ENCODE peak calls at places on chromosomes 7 and 10, in seven cellular contexts. One of them, this sample, is unnamed.

GRCh38 chr10:51960494-51960895 is 261.1 kb upstream of the CSTF2T start:
- DNase-seq in 8988T: no peak
- DNase-seq in NCI-H774: peak; percentile 21
- DNase-seq in stimulated activated naive CD8-positive, alpha-beta T cell treated with anti-CD3 and anti-CD28 coated beads, Interleukin-15, amount 100 ng/mL, for 72 hours: no peak
- DNase-seq in Caki2: peak; percentile 8
- DNase-seq in lung: no peak
- DNase-seq in esophagus muscularis mucosa: no peak
- DNase-seq in this sample: no peak

GRCh38 chr7:39453743-39454355 is 112.4 kb upstream of the YAE1 start:
- DNase-seq in 8988T: no peak
- DNase-seq in stimulated activated naive CD8-positive, alpha-beta T cell treated with anti-CD3 and anti-CD28 coated beads, Interleukin-15, amount 100 ng/mL, for 72 hours: peak; percentile 52
- DNase-seq in NCI-H774: no peak
- DNase-seq in lung: peak; percentile 47
- DNase-seq in esophagus muscularis mucosa: no peak
- DNase-seq in Caki2: peak; percentile 30
- DNase-seq in this sample: peak; percentile 26

GRCh38 chr7:129781128-129781855 is 169.8 kb downstream of the NRF1 start:
- DNase-seq in lung: no peak
- DNase-seq in stimulated activated naive CD8-positive, alpha-beta T cell treated with anti-CD3 and anti-CD28 coated beads, Interleukin-15, amount 100 ng/mL, for 72 hours: peak; percentile 17
- DNase-seq in NCI-H774: peak; percentile 55
- DNase-seq in 8988T: no peak
- DNase-seq in Caki2: no peak
- DNase-seq in esophagus muscularis mucosa: no peak
- DNase-seq in this sample: no peak

GRCh38 chr7:127447326-127447945 is 54.9 kb upstream of the ZNF800 start:
- DNase-seq in esophagus muscularis mucosa: no peak
- DNase-seq in 8988T: no peak
- DNase-seq in stimulated activated naive CD8-positive, alpha-beta T cell treated with anti-CD3 and anti-CD28 coated beads, Interleukin-15, amount 100 ng/mL, for 72 hours: peak; percentile 67
- DNase-seq in Caki2: peak; percentile 19
- DNase-seq in NCI-H774: no peak
- DNase-seq in lung: no peak
- DNase-seq in this sample: no peak

GRCh38 chr10:110395350-110396283 is 90.9 kb upstream of the SMNDC1 start:
- DNase-seq in stimulated activated naive CD8-positive, alpha-beta T cell treated with anti-CD3 and anti-CD28 coated beads, Interleukin-15, amount 100 ng/mL, for 72 hours: peak; percentile 63
- DNase-seq in esophagus muscularis mucosa: no peak
- DNase-seq in Caki2: peak; percentile 99
- DNase-seq in 8988T: no peak
- DNase-seq in NCI-H774: no peak
- DNase-seq in lung: peak; percentile 52
- DNase-seq in this sample: no peak

GRCh38 chr10:49407552-49408137 is 11.8 kb upstream of the DRGX start:
- DNase-seq in stimulated activated naive CD8-positive, alpha-beta T cell treated with anti-CD3 and anti-CD28 coated beads, Interleukin-15, amount 100 ng/mL, for 72 hours: peak; percentile 69
- DNase-seq in NCI-H774: peak; percentile 62
- DNase-seq in esophagus muscularis mucosa: no peak
- DNase-seq in lung: peak; percentile 70
- DNase-seq in Caki2: peak; percentile 44
- DNase-seq in 8988T: peak; percentile 80
- DNase-seq in this sample: no peak

GRCh38 chr10:46556515-46557318 is at the start of gene GPRIN2:
- DNase-seq in 8988T: peak; percentile 51
- DNase-seq in stimulated activated naive CD8-positive, alpha-beta T cell treated with anti-CD3 and anti-CD28 coated beads, Interleukin-15, amount 100 ng/mL, for 72 hours: peak; percentile 13
- DNase-seq in lung: peak; percentile 54
- DNase-seq in Caki2: no peak
- DNase-seq in esophagus muscularis mucosa: no peak
- DNase-seq in NCI-H774: no peak
- DNase-seq in this sample: no peak

GRCh38 chr7:135976312-135977019 is 693 bp downstream of the MTPN start:
- DNase-seq in lung: no peak
- DNase-seq in NCI-H774: no peak
- DNase-seq in 8988T: no peak
- DNase-seq in stimulated activated naive CD8-positive, alpha-beta T cell treated with anti-CD3 and anti-CD28 coated beads, Interleukin-15, amount 100 ng/mL, for 72 hours: peak; percentile 23
- DNase-seq in esophagus muscularis mucosa: no peak
- DNase-seq in Caki2: no peak
- DNase-seq in this sample: peak; percentile 3

GRCh38 chr7:106071356-106071998 is 40.6 kb downstream of the SYPL1 start:
- DNase-seq in lung: peak; percentile 54
- DNase-seq in 8988T: no peak
- DNase-seq in stimulated activated naive CD8-positive, alpha-beta T cell treated with anti-CD3 and anti-CD28 coated beads, Interleukin-15, amount 100 ng/mL, for 72 hours: peak; percentile 72
- DNase-seq in Caki2: no peak
- DNase-seq in NCI-H774: no peak
- DNase-seq in esophagus muscularis mucosa: no peak
- DNase-seq in this sample: no peak

GRCh38 chr10:13382759-13383753 is 35.0 kb upstream of the SEPHS1 start:
- DNase-seq in Caki2: peak; percentile 19
- DNase-seq in 8988T: no peak
- DNase-seq in stimulated activated naive CD8-positive, alpha-beta T cell treated with anti-CD3 and anti-CD28 coated beads, Interleukin-15, amount 100 ng/mL, for 72 hours: no peak
- DNase-seq in esophagus muscularis mucosa: no peak
- DNase-seq in NCI-H774: peak; percentile 14
- DNase-seq in lung: peak; percentile 81
- DNase-seq in this sample: no peak

GRCh38 chr7:128909605-128910568 is 622 bp downstream of the KCP start:
- DNase-seq in esophagus muscularis mucosa: no peak
- DNase-seq in Caki2: peak; percentile 86
- DNase-seq in stimulated activated naive CD8-positive, alpha-beta T cell treated with anti-CD3 and anti-CD28 coated beads, Interleukin-15, amount 100 ng/mL, for 72 hours: no peak
- DNase-seq in lung: no peak
- DNase-seq in 8988T: peak; percentile 15
- DNase-seq in NCI-H774: no peak
- DNase-seq in this sample: no peak

GRCh38 chr7:74019149-74019548 is 8.8 kb upstream of the ELN start:
- DNase-seq in 8988T: no peak
- DNase-seq in Caki2: no peak
- DNase-seq in lung: no peak
- DNase-seq in NCI-H774: no peak
- DNase-seq in stimulated activated naive CD8-positive, alpha-beta T cell treated with anti-CD3 and anti-CD28 coated beads, Interleukin-15, amount 100 ng/mL, for 72 hours: no peak
- DNase-seq in esophagus muscularis mucosa: no peak
- DNase-seq in this sample: no peak

GRCh38 chr10:97567891-97568290 is 4.7 kb upstream of the ANKRD2 start:
- DNase-seq in 8988T: no peak
- DNase-seq in lung: no peak
- DNase-seq in esophagus muscularis mucosa: no peak
- DNase-seq in Caki2: no peak
- DNase-seq in stimulated activated naive CD8-positive, alpha-beta T cell treated with anti-CD3 and anti-CD28 coated beads, Interleukin-15, amount 100 ng/mL, for 72 hours: no peak
- DNase-seq in NCI-H774: no peak
- DNase-seq in this sample: no peak

GRCh38 chr10:72353963-72354355 is 760 bp downstream of the DNAJB12 start:
- DNase-seq in stimulated activated naive CD8-positive, alpha-beta T cell treated with anti-CD3 and anti-CD28 coated beads, Interleukin-15, amount 100 ng/mL, for 72 hours: no peak
- DNase-seq in Caki2: peak; percentile 50
- DNase-seq in lung: no peak
- DNase-seq in 8988T: no peak
- DNase-seq in NCI-H774: no peak
- DNase-seq in esophagus muscularis mucosa: no peak
- DNase-seq in this sample: no peak

GRCh38 chr10:43037440-43037839 is 39.4 kb upstream of the RET start:
- DNase-seq in esophagus muscularis mucosa: peak; percentile 68
- DNase-seq in stimulated activated naive CD8-positive, alpha-beta T cell treated with anti-CD3 and anti-CD28 coated beads, Interleukin-15, amount 100 ng/mL, for 72 hours: no peak
- DNase-seq in NCI-H774: no peak
- DNase-seq in Caki2: no peak
- DNase-seq in 8988T: no peak
- DNase-seq in lung: no peak
- DNase-seq in this sample: no peak

GRCh38 chr7:33773053-33773452 is 132.3 kb upstream of the BMPER start:
- DNase-seq in esophagus muscularis mucosa: no peak
- DNase-seq in lung: no peak
- DNase-seq in Caki2: peak; percentile 22
- DNase-seq in 8988T: no peak
- DNase-seq in stimulated activated naive CD8-positive, alpha-beta T cell treated with anti-CD3 and anti-CD28 coated beads, Interleukin-15, amount 100 ng/mL, for 72 hours: no peak
- DNase-seq in NCI-H774: no peak
- DNase-seq in this sample: no peak

GRCh38 chr10:88271736-88272135 is 311.4 kb downstream of the RNLS start:
- DNase-seq in lung: no peak
- DNase-seq in esophagus muscularis mucosa: no peak
- DNase-seq in Caki2: no peak
- DNase-seq in stimulated activated naive CD8-positive, alpha-beta T cell treated with anti-CD3 and anti-CD28 coated beads, Interleukin-15, amount 100 ng/mL, for 72 hours: no peak
- DNase-seq in NCI-H774: no peak
- DNase-seq in 8988T: no peak
- DNase-seq in this sample: no peak

GRCh38 chr7:5629941-5630340 is 151.5 kb downstream of the RNF216 start:
- DNase-seq in Caki2: no peak
- DNase-seq in lung: no peak
- DNase-seq in esophagus muscularis mucosa: no peak
- DNase-seq in 8988T: peak; percentile 74
- DNase-seq in NCI-H774: no peak
- DNase-seq in stimulated activated naive CD8-positive, alpha-beta T cell treated with anti-CD3 and anti-CD28 coated beads, Interleukin-15, amount 100 ng/mL, for 72 hours: peak; percentile 56
- DNase-seq in this sample: no peak

GRCh38 chr7:47485640-47486435 is 96.1 kb downstream of the TNS3 start:
- DNase-seq in esophagus muscularis mucosa: no peak
- DNase-seq in lung: peak; percentile 44
- DNase-seq in stimulated activated naive CD8-positive, alpha-beta T cell treated with anti-CD3 and anti-CD28 coated beads, Interleukin-15, amount 100 ng/mL, for 72 hours: no peak
- DNase-seq in NCI-H774: peak; percentile 63
- DNase-seq in 8988T: no peak
- DNase-seq in Caki2: peak; percentile 40
- DNase-seq in this sample: peak; percentile 23

GRCh38 chr10:94218496-94219183 is 144.1 kb downstream of the NOC3L start:
- DNase-seq in stimulated activated naive CD8-positive, alpha-beta T cell treated with anti-CD3 and anti-CD28 coated beads, Interleukin-15, amount 100 ng/mL, for 72 hours: no peak
- DNase-seq in lung: no peak
- DNase-seq in NCI-H774: no peak
- DNase-seq in Caki2: no peak
- DNase-seq in esophagus muscularis mucosa: no peak
- DNase-seq in 8988T: no peak
- DNase-seq in this sample: no peak

GRCh38 chr7:158910254-158911053 is 54.1 kb downstream of the DYNC2I1 start:
- DNase-seq in stimulated activated naive CD8-positive, alpha-beta T cell treated with anti-CD3 and anti-CD28 coated beads, Interleukin-15, amount 100 ng/mL, for 72 hours: no peak
- DNase-seq in lung: no peak
- DNase-seq in Caki2: peak; percentile 60
- DNase-seq in esophagus muscularis mucosa: no peak
- DNase-seq in 8988T: no peak
- DNase-seq in NCI-H774: no peak
- DNase-seq in this sample: no peak

GRCh38 chr7:26454180-26454579 is 162.5 kb downstream of the SNX10 start:
- DNase-seq in stimulated activated naive CD8-positive, alpha-beta T cell treated with anti-CD3 and anti-CD28 coated beads, Interleukin-15, amount 100 ng/mL, for 72 hours: no peak
- DNase-seq in lung: no peak
- DNase-seq in NCI-H774: no peak
- DNase-seq in Caki2: no peak
- DNase-seq in esophagus muscularis mucosa: no peak
- DNase-seq in 8988T: no peak
- DNase-seq in this sample: no peak

GRCh38 chr7:86920154-86920553 is 139.3 kb downstream of the ELAPOR2 start:
- DNase-seq in Caki2: no peak
- DNase-seq in stimulated activated naive CD8-positive, alpha-beta T cell treated with anti-CD3 and anti-CD28 coated beads, Interleukin-15, amount 100 ng/mL, for 72 hours: no peak
- DNase-seq in esophagus muscularis mucosa: no peak
- DNase-seq in NCI-H774: no peak
- DNase-seq in lung: no peak
- DNase-seq in 8988T: no peak
- DNase-seq in this sample: no peak

GRCh38 chr7:128939861-128940410 is 2.2 kb downstream of the IRF5 start:
- DNase-seq in esophagus muscularis mucosa: no peak
- DNase-seq in lung: no peak
- DNase-seq in Caki2: no peak
- DNase-seq in NCI-H774: no peak
- DNase-seq in stimulated activated naive CD8-positive, alpha-beta T cell treated with anti-CD3 and anti-CD28 coated beads, Interleukin-15, amount 100 ng/mL, for 72 hours: no peak
- DNase-seq in 8988T: no peak
- DNase-seq in this sample: no peak

GRCh38 chr7:6015917-6016652 is 7.0 kb downstream of the AIMP2 start:
- DNase-seq in stimulated activated naive CD8-positive, alpha-beta T cell treated with anti-CD3 and anti-CD28 coated beads, Interleukin-15, amount 100 ng/mL, for 72 hours: peak; percentile 38
- DNase-seq in esophagus muscularis mucosa: no peak
- DNase-seq in 8988T: no peak
- DNase-seq in lung: peak; percentile 69
- DNase-seq in NCI-H774: no peak
- DNase-seq in Caki2: no peak
- DNase-seq in this sample: no peak

GRCh38 chr7:153523320-153524015 is 528.7 kb upstream of the DPP6 start:
- DNase-seq in Caki2: no peak
- DNase-seq in NCI-H774: no peak
- DNase-seq in lung: no peak
- DNase-seq in 8988T: no peak
- DNase-seq in stimulated activated naive CD8-positive, alpha-beta T cell treated with anti-CD3 and anti-CD28 coated beads, Interleukin-15, amount 100 ng/mL, for 72 hours: no peak
- DNase-seq in esophagus muscularis mucosa: no peak
- DNase-seq in this sample: no peak

GRCh38 chr10:55793024-55793423 is 568.0 kb downstream of the ZWINT start:
- DNase-seq in esophagus muscularis mucosa: no peak
- DNase-seq in stimulated activated naive CD8-positive, alpha-beta T cell treated with anti-CD3 and anti-CD28 coated beads, Interleukin-15, amount 100 ng/mL, for 72 hours: no peak
- DNase-seq in Caki2: no peak
- DNase-seq in NCI-H774: no peak
- DNase-seq in lung: no peak
- DNase-seq in 8988T: no peak
- DNase-seq in this sample: no peak

GRCh38 chr10:46297406-46298204 is 10.8 kb downstream of the ANTXRL start:
- DNase-seq in 8988T: no peak
- DNase-seq in NCI-H774: no peak
- DNase-seq in stimulated activated naive CD8-positive, alpha-beta T cell treated with anti-CD3 and anti-CD28 coated beads, Interleukin-15, amount 100 ng/mL, for 72 hours: peak; percentile 41
- DNase-seq in esophagus muscularis mucosa: no peak
- DNase-seq in Caki2: no peak
- DNase-seq in lung: no peak
- DNase-seq in this sample: no peak

GRCh38 chr7:115782716-115783460 is 247.7 kb downstream of the TFEC start:
- DNase-seq in NCI-H774: peak; percentile 40
- DNase-seq in Caki2: peak; percentile 6
- DNase-seq in lung: no peak
- DNase-seq in stimulated activated naive CD8-positive, alpha-beta T cell treated with anti-CD3 and anti-CD28 coated beads, Interleukin-15, amount 100 ng/mL, for 72 hours: no peak
- DNase-seq in 8988T: no peak
- DNase-seq in esophagus muscularis mucosa: no peak
- DNase-seq in this sample: peak; percentile 14

GRCh38 chr7:114988755-114989154 is 66.9 kb downstream of the MDFIC start:
- DNase-seq in esophagus muscularis mucosa: no peak
- DNase-seq in NCI-H774: no peak
- DNase-seq in Caki2: peak; percentile 16
- DNase-seq in stimulated activated naive CD8-positive, alpha-beta T cell treated with anti-CD3 and anti-CD28 coated beads, Interleukin-15, amount 100 ng/mL, for 72 hours: no peak
- DNase-seq in 8988T: no peak
- DNase-seq in lung: peak; percentile 58
- DNase-seq in this sample: no peak

GRCh38 chr10:86345296-86346168 is 21.1 kb downstream of the GRID1 start:
- DNase-seq in esophagus muscularis mucosa: no peak
- DNase-seq in lung: peak; percentile 80
- DNase-seq in 8988T: no peak
- DNase-seq in NCI-H774: no peak
- DNase-seq in stimulated activated naive CD8-positive, alpha-beta T cell treated with anti-CD3 and anti-CD28 coated beads, Interleukin-15, amount 100 ng/mL, for 72 hours: no peak
- DNase-seq in Caki2: peak; percentile 70
- DNase-seq in this sample: no peak

This sample was measured in SHP77 treated with DMSO at 0.1 percent for 48 hours.